ENCODE peak calls at places on chromosomes 2 and 18, in six cellular contexts. V is posterior vena cava, H is T-cell, C is left ventricle myocardium superior, G is fibroblast of the aortic adventitia, L is kidney tubule cell. I is an unnamed sample.

GRCh38 chr2:178679891-178680290 is 127.3 kb downstream of the TTN start:
- DNase-seq in V (no peak), H (no peak), C (no peak), G (no peak), L (no peak), I (no peak)

GRCh38 chr2:8609357-8609804 is 72.5 kb upstream of the ID2 start:
- DNase-seq in V (peak), H (no peak), C (no peak), G (no peak), L (peak), I (peak)

GRCh38 chr2:13334545-13334944 is 617.8 kb downstream of the TRIB2 start:
- DNase-seq in V (no peak), H (no peak), C (no peak), G (no peak), L (no peak), I (no peak)

GRCh38 chr2:69299772-69300516 is 87.1 kb downstream of the GFPT1 start:
- DNase-seq in V (no peak), H (no peak), C (no peak), G (no peak), L (no peak), I (no peak)

GRCh38 chr2:83594261-83594660 is 864.8 kb downstream of the SUCLG1 start:
- DNase-seq in V (no peak), H (no peak), C (no peak), G (no peak), L (no peak), I (no peak)

GRCh38 chr18:74183110-74183509 is 34.8 kb downstream of the TIMM21 start:
- DNase-seq in V (no peak), H (no peak), C (no peak), G (no peak), L (no peak), I (no peak)

GRCh38 chr18:23690505-23691068 is 1.3 kb downstream of the LAMA3 start:
- DNase-seq in V (no peak), H (no peak), C (no peak), G (no peak), L (peak), I (no peak)

GRCh38 chr2:42196403-42197267 is 27.5 kb downstream of the EML4 start:
- DNase-seq in V (no peak), H (peak), C (no peak), G (peak), L (peak), I (peak)

GRCh38 chr2:100887713-100888112 is 67.8 kb downstream of the NPAS2 start:
- DNase-seq in V (no peak), H (no peak), C (no peak), G (no peak), L (peak), I (no peak)

GRCh38 chr2:231780123-231780908 is 766 bp downstream of the PDE6D start:
- DNase-seq in V (no peak), H (no peak), C (peak), G (peak), L (peak), I (no peak)

GRCh38 chr18:49561377-49562193 is at the start of gene LIPG:
- DNase-seq in V (no peak), H (no peak), C (no peak), G (peak), L (peak), I (peak)

GRCh38 chr2:201235865-201236811 is 24.2 kb upstream of the CASP8 start:
- DNase-seq in V (peak), H (peak), C (peak), G (peak), L (peak), I (no peak)

GRCh38 chr2:166284359-166284758 is 91.4 kb downstream of the SCN9A start:
- DNase-seq in V (peak), H (no peak), C (no peak), G (no peak), L (no peak), I (no peak)

GRCh38 chr18:32389191-32389590 is 81.5 kb downstream of the GAREM1 start:
- DNase-seq in V (no peak), H (no peak), C (no peak), G (no peak), L (no peak), I (no peak)

GRCh38 chr2:237909801-237910475 is 50.5 kb downstream of the RAMP1 start:
- DNase-seq in V (peak), H (no peak), C (no peak), G (no peak), L (no peak), I (no peak)